ENCODE peak calls at places on chromosomes 5 and 9, in four cellular contexts. R is lower lobe of right lung, P is thoracic aorta, W is AG10803. G is an unnamed sample.
A peak's percentile ranks its signal among the peaks of the same experiment; 100 is the strongest.

GRCh38 chr9:2126331-2126789 is 111.2 kb downstream of the SMARCA2 start:
- DNase-seq in R (no peak), P (peak; percentile 13), W (peak; percentile 92), G (no peak)

GRCh38 chr5:96614110-96614691 is 48.0 kb upstream of the CAST start:
- DNase-seq in R (no peak), P (peak; percentile 33), W (peak; percentile 94), G (peak; percentile 33)

GRCh38 chr9:129394011-129394919 is 216.2 kb upstream of the IER5L start:
- DNase-seq in R (no peak), P (no peak), W (no peak), G (no peak)

GRCh38 chr5:68272289-68272688 is 56.7 kb downstream of the PIK3R1 start:
- DNase-seq in R (no peak), P (no peak), W (no peak), G (no peak)

GRCh38 chr5:159971038-159971437 is 37.9 kb upstream of the TTC1 start:
- DNase-seq in R (no peak), P (no peak), W (peak; percentile 76), G (no peak)

GRCh38 chr5:104757915-104758314 is 1195.3 kb upstream of the NUDT12 start:
- DNase-seq in R (no peak), P (no peak), W (no peak), G (no peak)

GRCh38 chr5:124952079-124952478 is 205.6 kb upstream of the ZNF608 start:
- DNase-seq in R (no peak), P (no peak), W (no peak), G (no peak)

GRCh38 chr9:125255781-125256391 is 5.7 kb upstream of the GAPVD1 start:
- DNase-seq in R (no peak), P (no peak), W (no peak), G (no peak)

GRCh38 chr9:110048976-110049698 is 158.8 kb downstream of the C9orf152 start:
- DNase-seq in R (no peak), P (no peak), W (no peak), G (no peak)

GRCh38 chr9:5976668-5977397 is 38.6 kb downstream of the RANBP6 start:
- DNase-seq in R (no peak), P (no peak), W (no peak), G (no peak)

GRCh38 chr9:72199253-72199652 is 50.0 kb downstream of the GDA start:
- DNase-seq in R (no peak), P (no peak), W (no peak), G (no peak)

GRCh38 chr5:118946138-118946537 is 42.2 kb downstream of the DTWD2 start:
- DNase-seq in R (no peak), P (no peak), W (peak; percentile 15), G (no peak)

GRCh38 chr5:159444441-159445082 is 114.3 kb upstream of the IL12B start:
- DNase-seq in R (no peak), P (no peak), W (peak; percentile 72), G (no peak)

GRCh38 chr9:38417003-38417965 is 7.0 kb downstream of the IGFBPL1 start:
- DNase-seq in R (no peak), P (no peak), W (no peak), G (no peak)

GRCh38 chr5:157059093-157059539 is at the start of gene HAVCR1:
- DNase-seq in R (no peak), P (no peak), W (no peak), G (no peak)

GRCh38 chr5:80703291-80703690 is 48.5 kb upstream of the DHFR start:
- DNase-seq in R (no peak), P (no peak), W (no peak), G (no peak)

GRCh38 chr5:620586-621180 is 8.5 kb downstream of the CEP72 start:
- DNase-seq in R (peak; percentile 36), P (no peak), W (no peak), G (peak; percentile 1)

GRCh38 chr5:136375920-136376319 is 10.6 kb upstream of the TRPC7 start:
- DNase-seq in R (no peak), P (no peak), W (no peak), G (no peak)

GRCh38 chr5:133226186-133226585 is 174.4 kb downstream of the HSPA4 start:
- DNase-seq in R (no peak), P (no peak), W (no peak), G (no peak)

DNA sequence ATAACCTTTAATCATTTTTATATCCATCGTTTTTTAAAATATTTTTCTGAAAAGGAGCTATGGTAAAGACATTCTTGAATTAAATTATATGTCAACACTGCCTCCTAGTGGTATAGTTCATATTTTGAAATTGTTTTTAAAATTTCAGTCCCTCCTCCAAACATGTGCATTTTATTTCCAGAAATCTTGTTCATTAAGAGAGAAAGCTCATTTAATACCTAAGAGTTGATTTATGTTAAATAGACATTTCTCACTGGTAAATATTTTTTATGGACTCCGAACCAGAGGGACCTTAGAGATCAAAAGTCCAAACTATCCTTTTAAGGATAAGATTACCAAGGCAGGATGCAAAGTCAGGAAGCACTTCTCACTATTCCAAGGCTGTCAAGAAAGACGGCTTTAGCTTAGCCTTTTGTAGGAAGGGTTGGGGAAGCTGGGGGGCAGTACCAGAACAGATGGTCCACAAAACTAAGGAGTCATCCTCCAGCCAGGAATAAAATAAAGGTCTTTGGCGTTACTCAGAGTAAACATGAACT is 21.6 kb downstream of the BHMT start:
- DNase-seq in R (no peak), P (no peak), W (peak; percentile 52), G (no peak)
- TF ChIP-seq CTCF in R (peak; percentile 27), P (peak; percentile 48), W (peak; percentile 48), G (no peak)

DNA sequence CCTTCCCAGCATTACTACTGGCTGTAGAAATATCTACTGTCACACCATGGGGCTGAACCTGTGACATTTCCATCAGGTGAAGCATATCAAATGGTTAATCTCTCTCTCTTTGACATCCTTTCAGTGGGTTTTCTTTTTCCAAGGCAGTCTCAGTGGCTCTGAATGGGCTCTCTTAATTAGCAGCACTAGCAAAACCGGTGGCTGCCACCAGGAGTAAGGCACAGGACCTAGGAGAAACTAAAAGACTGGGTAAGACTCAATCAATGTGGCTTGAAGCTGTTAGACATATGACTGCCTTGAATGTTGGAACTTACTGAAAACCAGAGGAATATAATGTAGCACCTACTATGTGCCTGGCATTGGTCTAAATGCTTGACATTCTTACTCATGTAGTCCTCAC is 445.0 kb upstream of the KIF2A start:
- DNase-seq in R (no peak), P (no peak), W (no peak), G (no peak)
- TF ChIP-seq CTCF in R (no peak), P (no peak), W (no peak), G (no peak)

GRCh38 chr9:3888496-3888858 is 362.7 kb upstream of the RFX3 start:
- DNase-seq in R (no peak), P (no peak), W (no peak), G (no peak)

GRCh38 chr9:3898371-3899218 is 372.8 kb upstream of the RFX3 start:
- DNase-seq in R (no peak), P (no peak), W (no peak), G (no peak)

GRCh38 chr9:3896576-3896975 is 370.8 kb upstream of the RFX3 start:
- DNase-seq in R (no peak), P (no peak), W (no peak), G (no peak)

GRCh38 chr9:3894764-3895163 is 369.0 kb upstream of the RFX3 start:
- DNase-seq in R (no peak), P (no peak), W (peak; percentile 88), G (no peak)

GRCh38 chr9:3893519-3893918 is 367.7 kb upstream of the RFX3 start:
- DNase-seq in R (no peak), P (no peak), W (no peak), G (no peak)
- TF ChIP-seq CTCF in R (peak; percentile 12), P (no peak), W (no peak), G (no peak)

GRCh38 chr9:114153761-114154596 is 1.4 kb upstream of the COL27A1 start:
- DNase-seq in R (no peak), P (no peak), W (no peak), G (no peak)
- TF ChIP-seq CTCF in R (peak; percentile 23), P (peak; percentile 17), W (peak; percentile 37), G (no peak)

DNA sequence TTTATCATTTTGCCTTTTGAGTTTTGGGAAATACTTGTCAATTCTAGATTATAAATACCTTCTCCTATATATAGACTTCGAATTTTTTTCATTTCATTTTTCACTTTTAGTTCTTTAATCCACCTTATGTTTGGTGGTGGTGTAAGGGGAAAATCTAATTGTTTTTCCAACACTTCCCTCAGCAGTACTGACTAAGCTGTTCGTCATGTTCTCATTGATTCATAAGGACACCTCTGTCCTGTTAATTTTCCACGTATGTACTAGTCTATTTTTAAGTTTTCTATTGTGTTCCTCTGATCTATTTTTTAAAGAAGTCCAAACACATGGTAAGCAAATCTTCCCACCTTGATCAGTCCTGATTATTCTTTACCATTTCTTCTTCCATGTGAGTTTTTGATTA is 254.2 kb downstream of the SYK start:
- DNase-seq in R (no peak), P (no peak), W (no peak), G (no peak)
- TF ChIP-seq CTCF in R (no peak), P (no peak), W (no peak), G (no peak)

DNA sequence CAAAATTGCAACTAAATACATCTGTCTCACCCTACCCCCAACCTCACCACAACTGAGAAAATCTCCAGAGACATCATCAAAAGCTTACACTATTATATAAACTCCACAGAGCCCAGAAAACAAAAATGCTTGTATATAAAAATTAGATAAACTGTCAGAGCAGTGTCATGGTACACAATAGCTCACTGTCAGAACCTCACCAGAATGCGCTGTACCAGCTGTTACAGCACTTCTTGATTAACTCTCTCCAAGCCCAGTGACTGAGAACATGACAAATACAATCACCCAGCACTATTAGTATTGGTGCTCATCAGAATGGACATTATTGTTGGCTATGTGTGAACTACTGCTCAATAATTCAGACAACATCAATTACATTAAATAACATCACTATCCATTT is 65.7 kb downstream of the ZDHHC21 start:
- DNase-seq in R (no peak), P (no peak), W (no peak), G (no peak)
- TF ChIP-seq CTCF in R (no peak), P (no peak), W (no peak), G (no peak)

GRCh38 chr9:75885652-75886051 is 4.8 kb upstream of the PCSK5 start:
- DNase-seq in R (no peak), P (no peak), W (peak; percentile 44), G (no peak)
- TF ChIP-seq CTCF in R (no peak), P (no peak), W (peak; percentile 26), G (no peak)

GRCh38 chr5:9775339-9775738 is 145.2 kb upstream of the TAS2R1 start:
- DNase-seq in R (no peak), P (no peak), W (peak; percentile 48), G (no peak)
- TF ChIP-seq CTCF in R (no peak), P (no peak), W (no peak), G (no peak)

DNA sequence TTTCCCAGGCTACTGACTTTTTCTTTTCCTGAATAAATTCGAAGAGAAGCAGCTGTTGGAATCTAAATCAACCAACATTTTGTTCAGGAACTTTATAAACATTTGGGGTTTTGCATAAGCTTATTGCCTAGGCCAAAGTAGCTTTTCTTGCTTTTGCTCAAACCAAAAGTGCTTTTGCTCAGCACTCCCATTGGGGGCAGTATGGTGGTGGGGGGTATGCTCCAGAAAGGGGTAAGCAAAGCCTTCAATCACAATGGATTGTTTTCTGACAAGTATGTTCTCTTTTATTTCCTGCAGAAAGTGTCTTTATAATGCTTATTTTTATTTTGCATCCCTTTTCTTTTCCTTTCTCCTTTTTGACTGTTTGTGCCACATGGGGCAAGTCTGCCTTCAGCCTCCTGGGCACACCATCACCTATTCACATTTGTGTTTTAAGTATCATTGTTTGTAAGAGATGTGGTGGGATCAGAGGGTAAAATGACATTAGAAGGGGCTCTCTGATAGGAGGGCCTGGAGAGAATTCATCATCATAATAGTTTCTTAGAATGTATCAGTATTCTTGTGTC is 86.0 kb downstream of the PRDM6 start:
- DNase-seq in R (no peak), P (no peak), W (no peak), G (no peak)
- TF ChIP-seq CTCF in R (no peak), P (no peak), W (no peak), G (no peak)

GRCh38 chr9:136536721-136537241 is 9.1 kb downstream of the NOTCH1 start:
- DNase-seq in R (no peak), P (no peak), W (no peak), G (no peak)
- TF ChIP-seq CTCF in R (no peak), P (no peak), W (no peak), G (no peak)